ENCODE peak calls at places on chromosomes 1 and 21, in ten cellular contexts. Q is left lung; S is uterus; W is fibroblast of the aortic adventitia; F is CD4-positive, alpha-beta T cell; R is HFFc6; O is cardiac fibroblast; E is Calu3; J is omental fat pad; U is transverse colon. C is an unnamed sample.

GRCh38 chr1:232873412-232873811 is 68.2 kb downstream of the MAP10 start:
- DNase-seq in O (no peak), R (no peak), W (no peak), F (no peak), E (no peak), U (no peak), J (no peak), Q (no peak), S (no peak), C (no peak)

GRCh38 chr1:228378453-228379164 is 28.0 kb downstream of the TRIM11 start:
- DNase-seq in E (peak), U (peak), J (no peak), O (peak), W (peak), F (peak), S (peak), Q (peak), R (peak), C (peak)

GRCh38 chr21:28767523-28767922 is 225.2 kb downstream of the LTN1 start:
- DNase-seq in W (no peak), F (no peak), J (no peak), E (no peak), R (no peak), S (no peak), O (no peak), Q (no peak), U (no peak), C (no peak)

GRCh38 chr1:10263450-10264082 is 53.2 kb downstream of the KIF1B start:
- DNase-seq in Q (no peak), W (no peak), U (no peak), O (no peak), F (no peak), J (no peak), S (no peak), R (no peak), E (no peak), C (no peak)

GRCh38 chr1:107820797-107821196 is 144.2 kb downstream of the VAV3 start:
- DNase-seq in E (no peak), O (no peak), R (no peak), Q (no peak), S (no peak), U (no peak), W (no peak), F (no peak), J (no peak), C (no peak)

GRCh38 chr21:32782698-32783097 is 11.1 kb upstream of the PAXBP1 start:
- DNase-seq in E (no peak), F (no peak), W (peak), S (no peak), U (no peak), Q (no peak), O (no peak), J (no peak), R (no peak), C (no peak)

GRCh38 chr21:15206514-15206913 is 141.7 kb upstream of the NRIP1 start:
- DNase-seq in S (no peak), E (no peak), O (no peak), F (no peak), J (no peak), W (no peak), R (no peak), Q (no peak), U (no peak), C (no peak)

GRCh38 chr1:66300986-66301451 is 232.9 kb upstream of the SGIP1 start:
- DNase-seq in F (peak), E (no peak), Q (no peak), O (peak), U (no peak), S (no peak), R (no peak), W (peak), J (no peak), C (peak)

GRCh38 chr1:184954232-184954995 is 19.9 kb downstream of the NIBAN1 start:
- DNase-seq in U (no peak), J (no peak), F (no peak), Q (no peak), E (no peak), O (peak), W (peak), S (no peak), R (peak), C (no peak)

GRCh38 chr21:38806942-38807284 is 1.2 kb downstream of the ETS2 start:
- DNase-seq in W (peak), J (no peak), U (no peak), E (no peak), R (peak), O (no peak), S (no peak), Q (no peak), F (no peak), C (no peak)

GRCh38 chr1:69126761-69127160 is 441.0 kb upstream of the LRRC7 start:
- DNase-seq in E (no peak), W (no peak), J (no peak), F (no peak), U (no peak), Q (no peak), O (no peak), R (no peak), S (no peak), C (no peak)

GRCh38 chr1:68975534-68975933 is 478.7 kb upstream of the DEPDC1 start:
- DNase-seq in Q (no peak), F (no peak), J (no peak), O (no peak), W (peak), S (no peak), U (no peak), R (no peak), E (no peak), C (no peak)

GRCh38 chr1:236398538-236398937 is 4.5 kb downstream of the EDARADD start:
- DNase-seq in Q (no peak), W (no peak), E (no peak), R (no peak), S (no peak), O (no peak), J (no peak), U (no peak), F (no peak), C (no peak)

GRCh38 chr1:47678464-47678980 is 240.7 kb downstream of the FOXD2 start:
- DNase-seq in W (no peak), J (no peak), R (no peak), S (no peak), F (no peak), U (no peak), O (no peak), E (no peak), Q (no peak), C (no peak)

GRCh38 chr1:29689372-29690030 is 453.2 kb downstream of the PTPRU start:
- DNase-seq in Q (no peak), F (no peak), W (no peak), S (no peak), J (no peak), E (no peak), O (no peak), U (no peak), R (no peak), C (no peak)

GRCh38 chr1:16119926-16120325 is 35.9 kb downstream of the EPHA2 start:
- DNase-seq in R (no peak), F (no peak), S (no peak), U (no peak), E (no peak), Q (peak), O (no peak), W (no peak), J (no peak), C (no peak)

GRCh38 chr1:89356658-89357400 is 7.0 kb upstream of the GBP6 start:
- DNase-seq in R (peak), J (no peak), O (peak), S (no peak), F (no peak), Q (no peak), E (no peak), U (no peak), W (peak), C (no peak)

GRCh38 chr1:201790261-201790660 is 38.7 kb upstream of the IPO9 start:
- DNase-seq in U (no peak), R (peak), O (peak), W (peak), F (no peak), S (no peak), J (no peak), E (no peak), Q (no peak), C (no peak)

GRCh38 chr1:93906480-93906879 is 2.8 kb downstream of the GCLM start:
- DNase-seq in W (no peak), O (no peak), Q (no peak), J (no peak), R (no peak), U (no peak), F (no peak), E (no peak), S (no peak), C (no peak)

GRCh38 chr1:200535605-200536004 is 84.9 kb downstream of the KIF14 start:
- DNase-seq in F (no peak), W (no peak), U (peak), O (no peak), R (peak), Q (no peak), E (peak), J (no peak), S (no peak), C (no peak)

GRCh38 chr1:5099018-5099417 is 444.6 kb downstream of the AJAP1 start:
- DNase-seq in Q (no peak), S (no peak), R (no peak), U (no peak), F (no peak), W (no peak), J (no peak), O (no peak), E (no peak), C (no peak)

GRCh38 chr21:27168084-27168483 is 201.2 kb upstream of the ADAMTS5 start:
- DNase-seq in S (no peak), U (no peak), R (no peak), E (no peak), F (no peak), J (no peak), Q (no peak), W (peak), O (peak), C (no peak)

GRCh38 chr1:224894915-224895314 is 34.6 kb upstream of the DNAH14 start:
- DNase-seq in R (peak), U (no peak), F (no peak), E (no peak), S (no peak), J (no peak), O (no peak), Q (no peak), W (peak), C (peak)

GRCh38 chr1:18922319-18922726 is 20.0 kb upstream of the ALDH4A1 start:
- DNase-seq in W (peak), R (peak), O (peak), E (no peak), J (no peak), Q (peak), S (peak), F (no peak), U (peak), C (peak)

GRCh38 chr1:170545476-170545875 is 13.5 kb downstream of the GORAB start:
- DNase-seq in Q (no peak), O (peak), S (no peak), R (peak), E (no peak), J (no peak), F (no peak), U (no peak), W (peak), C (peak)

GRCh38 chr1:205800973-205801703 is 11.9 kb downstream of the SLC41A1 start:
- DNase-seq in R (no peak), W (no peak), S (no peak), J (no peak), O (no peak), E (no peak), F (no peak), Q (no peak), U (no peak), C (no peak)

GRCh38 chr1:112457965-112458364 is 50.8 kb upstream of the WNT2B start:
- DNase-seq in Q (no peak), O (peak), S (no peak), R (no peak), E (no peak), W (peak), J (no peak), F (no peak), U (no peak), C (peak)

GRCh38 chr1:157496121-157496526 is 56.2 kb downstream of the FCRL5 start:
- DNase-seq in F (peak), S (no peak), E (peak), Q (no peak), R (peak), O (peak), U (no peak), J (no peak), W (peak), C (no peak)

GRCh38 chr1:25232866-25233784 is 823 bp upstream of the SYF2 start:
- DNase-seq in Q (no peak), O (peak), S (peak), J (peak), R (peak), W (peak), E (peak), U (peak), F (peak), C (peak)

GRCh38 chr1:208461680-208462079 is 217.5 kb upstream of the PLXNA2 start:
- DNase-seq in J (no peak), Q (no peak), F (no peak), O (no peak), W (no peak), R (no peak), U (no peak), E (no peak), S (no peak), C (no peak)

GRCh38 chr1:221611930-221612777 is 129.7 kb downstream of the DUSP10 start:
- DNase-seq in E (peak), W (peak), Q (no peak), U (peak), F (no peak), O (peak), J (no peak), S (peak), R (peak), C (peak)

GRCh38 chr21:37446552-37446951 is 80.0 kb downstream of the DYRK1A start:
- DNase-seq in S (no peak), W (no peak), U (no peak), O (no peak), E (no peak), Q (no peak), J (no peak), R (no peak), F (no peak), C (no peak)
- TF ChIP-seq CTCF in S (no peak), W (no peak), U (no peak), O (no peak), E (no peak), Q (no peak), J (no peak), R (peak), F (no peak), C (no peak)

GRCh38 chr1:151013518-151013917 is 5.3 kb downstream of the PRUNE1 start:
- DNase-seq in Q (no peak), S (no peak), E (no peak), F (no peak), J (no peak), R (no peak), W (peak), O (peak), U (no peak), C (no peak)
- TF ChIP-seq CTCF in Q (no peak), S (no peak), E (no peak), F (no peak), J (no peak), R (no peak), W (peak), O (peak), U (no peak), C (no peak)

GRCh38 chr21:42062543-42063022 is 8.5 kb upstream of the UMODL1 start:
- DNase-seq in U (peak), F (peak), W (no peak), E (no peak), S (no peak), O (no peak), Q (peak), J (no peak), R (no peak), C (no peak)

GRCh38 chr21:42061866-42062542 is 9.1 kb upstream of the UMODL1 start:
- DNase-seq in U (peak), E (no peak), R (no peak), W (no peak), J (no peak), F (peak), S (no peak), O (no peak), Q (no peak), C (no peak)

GRCh38 chr21:42061195-42061865 is 9.8 kb upstream of the UMODL1 start:
- DNase-seq in J (no peak), R (no peak), E (no peak), O (no peak), W (no peak), F (no peak), S (no peak), U (peak), Q (peak), C (no peak)

GRCh38 chr21:42063206-42063577 is 7.9 kb upstream of the UMODL1 start:
- DNase-seq in E (peak), S (no peak), W (no peak), Q (no peak), O (no peak), U (peak), J (no peak), F (peak), R (no peak), C (no peak)

GRCh38 chr21:42063578-42064521 is 7.3 kb upstream of the UMODL1 start:
- DNase-seq in J (no peak), S (no peak), E (peak), O (no peak), R (no peak), F (peak), Q (peak), U (peak), W (no peak), C (no peak)
- TF ChIP-seq CTCF in J (no peak), S (no peak), E (no peak), O (no peak), R (no peak), F (no peak), Q (no peak), U (no peak), W (no peak), C (no peak)

GRCh38 chr1:46532498-46533178 is 18.8 kb downstream of the KNCN start:
- DNase-seq in E (peak), J (no peak), W (peak), F (peak), Q (peak), U (peak), R (no peak), S (peak), O (peak), C (no peak)
- TF ChIP-seq CTCF in E (peak), J (no peak), W (peak), F (peak), Q (peak), U (peak), R (peak), S (peak), O (peak), C (peak)

GRCh38 chr1:59879556-59879955 is 47.0 kb downstream of the CYP2J2 start:
- DNase-seq in Q (no peak), W (peak), O (peak), S (no peak), F (peak), R (peak), U (peak), E (peak), J (peak), C (peak)
- TF ChIP-seq CTCF in Q (peak), W (peak), O (peak), S (no peak), F (peak), R (peak), U (peak), E (peak), J (no peak), C (peak)

DNA sequence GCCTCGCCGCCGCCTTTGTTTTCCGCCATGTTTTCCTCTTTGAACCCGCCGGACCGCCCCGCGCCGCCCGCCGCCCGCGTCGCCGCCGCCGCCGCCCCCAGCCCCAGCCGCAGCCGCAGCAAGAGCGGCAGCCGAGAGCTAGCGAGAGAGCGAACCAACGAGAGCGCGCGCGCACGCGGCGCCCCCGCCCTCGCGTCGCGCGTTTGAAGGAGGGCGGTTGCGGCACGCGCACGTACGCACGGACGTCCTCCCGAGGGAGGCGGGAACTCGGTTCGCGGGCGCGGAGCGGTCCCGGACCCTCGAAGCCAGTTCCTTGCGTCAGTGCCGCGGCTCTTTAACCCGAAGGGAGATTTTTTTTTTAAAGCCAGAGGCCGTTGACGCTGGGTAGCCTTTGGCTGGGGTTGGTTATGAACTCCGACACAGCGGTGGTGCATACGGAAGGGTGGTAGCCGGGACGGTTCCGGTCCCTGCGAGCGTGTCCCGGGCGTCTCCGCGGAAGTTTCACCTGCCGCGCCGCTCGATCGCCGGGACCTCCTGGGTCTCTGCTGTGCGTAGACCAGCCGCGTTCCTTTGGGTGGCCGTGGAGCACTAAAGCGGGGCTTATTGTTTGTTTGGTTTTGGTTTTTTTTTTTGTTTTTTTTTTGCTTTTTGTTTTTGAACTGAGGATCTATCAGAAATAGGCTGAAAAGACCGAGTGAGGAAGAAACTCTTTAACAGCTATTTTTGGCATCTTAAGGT is at the start of gene TRIM33:
- DNase-seq in R (peak), U (peak), Q (peak), S (peak), W (peak), F (peak), J (peak), E (peak), O (peak), C (peak)
- TF ChIP-seq CTCF in R (no peak), U (no peak), Q (no peak), S (no peak), W (no peak), F (no peak), J (no peak), E (no peak), O (no peak), C (no peak)

DNA sequence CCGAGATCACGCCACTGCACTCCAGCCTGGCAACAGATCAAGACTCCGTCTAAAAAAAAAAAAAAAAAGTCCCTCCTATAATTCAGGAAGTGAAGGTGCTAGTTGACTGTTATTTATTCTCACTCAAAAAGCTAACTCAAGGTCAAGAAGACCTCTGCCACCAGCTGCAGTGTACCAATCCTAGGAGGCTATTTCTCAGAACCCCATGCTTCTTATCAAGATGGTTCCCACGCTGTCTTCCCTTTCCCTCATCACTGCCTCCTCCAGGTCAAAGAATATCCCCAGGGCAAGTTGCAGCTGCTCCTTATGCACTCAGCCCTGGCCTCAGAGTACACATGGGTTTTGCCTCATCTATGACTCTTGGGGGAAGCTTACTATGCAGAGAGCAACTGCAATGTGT is 53.6 kb downstream of the RERE start:
- DNase-seq in E (no peak), F (no peak), R (no peak), U (no peak), W (no peak), Q (no peak), J (no peak), O (peak), S (no peak), C (no peak)
- TF ChIP-seq CTCF in E (no peak), F (no peak), R (no peak), U (no peak), W (no peak), Q (no peak), J (no peak), O (no peak), S (no peak), C (no peak)

C was measured in AG09319.